ENCODE peak calls at places on chromosomes 13 and 19, in eight cellular contexts. One of them, this sample, is unnamed.

GRCh38 chr19:6671960-6672359 is 2.0 kb upstream of the TNFSF14 start:
- DNase-seq in activated T-helper 1 cell treated with anti-CD3 and anti-CD28 coated beads, Interleukin-12 subunit alpha, Interleukin-12 subunit beta, Interleukin-2, Interleukin-4 antibody, amounts not matched to agents 30 ng/mL and 10 ng/mL and 1 ng/mL, durations not matched to agents 14 hours and 24 hours and 36 hours: no peak
- DNase-seq in KG1: no peak
- DNase-seq in T-cell: no peak
- DNase-seq in effector CD4-positive, alpha-beta T cell: no peak
- DNase-seq in astrocyte of the hippocampus: no peak
- DNase-seq in GM04504: no peak
- DNase-seq in fibroblast of lung: no peak
- DNase-seq in this sample: no peak

GRCh38 chr13:100361504-100361903 is 227.1 kb downstream of the GGACT start:
- DNase-seq in activated T-helper 1 cell treated with anti-CD3 and anti-CD28 coated beads, Interleukin-12 subunit alpha, Interleukin-12 subunit beta, Interleukin-2, Interleukin-4 antibody, amounts not matched to agents 30 ng/mL and 10 ng/mL and 1 ng/mL, durations not matched to agents 14 hours and 24 hours and 36 hours: no peak
- DNase-seq in KG1: no peak
- DNase-seq in T-cell: no peak
- DNase-seq in effector CD4-positive, alpha-beta T cell: no peak
- DNase-seq in astrocyte of the hippocampus: no peak
- DNase-seq in GM04504: no peak
- DNase-seq in fibroblast of lung: peak
- DNase-seq in this sample: no peak

GRCh38 chr13:38582133-38582532 is 104.7 kb upstream of the FREM2 start:
- DNase-seq in activated T-helper 1 cell treated with anti-CD3 and anti-CD28 coated beads, Interleukin-12 subunit alpha, Interleukin-12 subunit beta, Interleukin-2, Interleukin-4 antibody, amounts not matched to agents 30 ng/mL and 10 ng/mL and 1 ng/mL, durations not matched to agents 14 hours and 24 hours and 36 hours: no peak
- DNase-seq in KG1: peak
- DNase-seq in T-cell: no peak
- DNase-seq in effector CD4-positive, alpha-beta T cell: no peak
- DNase-seq in astrocyte of the hippocampus: peak
- DNase-seq in GM04504: peak
- DNase-seq in fibroblast of lung: peak
- DNase-seq in this sample: peak

GRCh38 chr13:110509478-110509926 is 52.0 kb downstream of the RAB20 start:
- DNase-seq in activated T-helper 1 cell treated with anti-CD3 and anti-CD28 coated beads, Interleukin-12 subunit alpha, Interleukin-12 subunit beta, Interleukin-2, Interleukin-4 antibody, amounts not matched to agents 30 ng/mL and 10 ng/mL and 1 ng/mL, durations not matched to agents 14 hours and 24 hours and 36 hours: no peak
- DNase-seq in KG1: no peak
- DNase-seq in T-cell: no peak
- DNase-seq in effector CD4-positive, alpha-beta T cell: no peak
- DNase-seq in astrocyte of the hippocampus: no peak
- DNase-seq in GM04504: no peak
- DNase-seq in fibroblast of lung: peak
- DNase-seq in this sample: no peak

GRCh38 chr13:45445053-45445452 is 19.7 kb upstream of the COG3 start:
- DNase-seq in activated T-helper 1 cell treated with anti-CD3 and anti-CD28 coated beads, Interleukin-12 subunit alpha, Interleukin-12 subunit beta, Interleukin-2, Interleukin-4 antibody, amounts not matched to agents 30 ng/mL and 10 ng/mL and 1 ng/mL, durations not matched to agents 14 hours and 24 hours and 36 hours: no peak
- DNase-seq in KG1: no peak
- DNase-seq in T-cell: no peak
- DNase-seq in effector CD4-positive, alpha-beta T cell: no peak
- DNase-seq in astrocyte of the hippocampus: no peak
- DNase-seq in GM04504: no peak
- DNase-seq in fibroblast of lung: no peak
- DNase-seq in this sample: no peak

GRCh38 chr13:35789335-35790166 is 313.1 kb upstream of the MAB21L1 start:
- DNase-seq in activated T-helper 1 cell treated with anti-CD3 and anti-CD28 coated beads, Interleukin-12 subunit alpha, Interleukin-12 subunit beta, Interleukin-2, Interleukin-4 antibody, amounts not matched to agents 30 ng/mL and 10 ng/mL and 1 ng/mL, durations not matched to agents 14 hours and 24 hours and 36 hours: no peak
- DNase-seq in KG1: peak
- DNase-seq in T-cell: no peak
- DNase-seq in effector CD4-positive, alpha-beta T cell: no peak
- DNase-seq in astrocyte of the hippocampus: peak
- DNase-seq in GM04504: no peak
- DNase-seq in fibroblast of lung: peak
- DNase-seq in this sample: peak

GRCh38 chr19:30092721-30093569 is 150.9 kb downstream of the URI1 start:
- DNase-seq in activated T-helper 1 cell treated with anti-CD3 and anti-CD28 coated beads, Interleukin-12 subunit alpha, Interleukin-12 subunit beta, Interleukin-2, Interleukin-4 antibody, amounts not matched to agents 30 ng/mL and 10 ng/mL and 1 ng/mL, durations not matched to agents 14 hours and 24 hours and 36 hours: no peak
- DNase-seq in KG1: no peak
- DNase-seq in T-cell: no peak
- DNase-seq in effector CD4-positive, alpha-beta T cell: no peak
- DNase-seq in astrocyte of the hippocampus: no peak
- DNase-seq in GM04504: no peak
- DNase-seq in fibroblast of lung: no peak
- DNase-seq in this sample: no peak

GRCh38 chr19:1053176-1054101 is 13.5 kb upstream of the ARHGAP45 start:
- DNase-seq in activated T-helper 1 cell treated with anti-CD3 and anti-CD28 coated beads, Interleukin-12 subunit alpha, Interleukin-12 subunit beta, Interleukin-2, Interleukin-4 antibody, amounts not matched to agents 30 ng/mL and 10 ng/mL and 1 ng/mL, durations not matched to agents 14 hours and 24 hours and 36 hours: no peak
- DNase-seq in KG1: no peak
- DNase-seq in T-cell: no peak
- DNase-seq in effector CD4-positive, alpha-beta T cell: no peak
- DNase-seq in astrocyte of the hippocampus: no peak
- DNase-seq in GM04504: no peak
- DNase-seq in fibroblast of lung: no peak
- DNase-seq in this sample: no peak

GRCh38 chr19:43395561-43395960 is 19.1 kb upstream of the TEX101 start:
- DNase-seq in activated T-helper 1 cell treated with anti-CD3 and anti-CD28 coated beads, Interleukin-12 subunit alpha, Interleukin-12 subunit beta, Interleukin-2, Interleukin-4 antibody, amounts not matched to agents 30 ng/mL and 10 ng/mL and 1 ng/mL, durations not matched to agents 14 hours and 24 hours and 36 hours: no peak
- DNase-seq in KG1: no peak
- DNase-seq in T-cell: no peak
- DNase-seq in effector CD4-positive, alpha-beta T cell: no peak
- DNase-seq in astrocyte of the hippocampus: no peak
- DNase-seq in GM04504: no peak
- DNase-seq in fibroblast of lung: no peak
- DNase-seq in this sample: no peak